ENCODE peak calls at places on chromosomes 7 and 10, in four cellular contexts. N is AG04450, M is cardiac muscle cell, K is fibroblast of pulmonary artery. G is an unnamed sample.

GRCh38 chr10:88792656-88793055 is 9.9 kb upstream of the LIPM start:
- DNase-seq in M (peak; percentile 85), N (no peak), K (peak; percentile 79), G (no peak)

GRCh38 chr7:155921804-155922506 is 109.7 kb upstream of the SHH start:
- DNase-seq in K (no peak), M (no peak), N (no peak), G (no peak)

GRCh38 chr7:116162236-116162635 is 48.1 kb upstream of the TES start:
- DNase-seq in K (no peak), N (no peak), M (no peak), G (no peak)

GRCh38 chr10:509361-510102 is 179.9 kb downstream of the DIP2C start:
- DNase-seq in K (no peak), N (no peak), M (no peak), G (no peak)

GRCh38 chr7:108372601-108373000 is 83.6 kb downstream of the NRCAM start:
- DNase-seq in N (no peak), K (peak; percentile 35), M (peak; percentile 20), G (no peak)

GRCh38 chr10:109726473-109726872 is 196.8 kb downstream of the XPNPEP1 start:
- DNase-seq in N (no peak), K (no peak), M (no peak), G (no peak)

GRCh38 chr10:43265799-43266721 is 805 bp downstream of the RASGEF1A start:
- DNase-seq in N (no peak), M (no peak), K (no peak), G (no peak)

GRCh38 chr10:100877451-100877850 is 35.3 kb upstream of the SLF2 start:
- DNase-seq in M (no peak), N (no peak), K (no peak), G (no peak)

GRCh38 chr7:27123021-27123476 is 7.5 kb downstream of the HOXA4 start:
- DNase-seq in M (no peak), N (no peak), K (no peak), G (no peak)

GRCh38 chr10:34539533-34540315 is 275.4 kb downstream of the PARD3 start:
- DNase-seq in N (no peak), M (peak; percentile 58), K (peak; percentile 46), G (no peak)

GRCh38 chr7:43648725-43649406 is 66.0 kb downstream of the STK17A start:
- DNase-seq in N (peak; percentile 69), M (peak; percentile 74), K (peak; percentile 80), G (peak; percentile 65)

GRCh38 chr7:16978358-16979244 is 96.8 kb upstream of the AGR3 start:
- DNase-seq in N (peak; percentile 61), M (peak; percentile 28), K (peak; percentile 55), G (peak; percentile 61)

GRCh38 chr7:31648288-31648687 is 38.7 kb upstream of the PPP1R17 start:
- DNase-seq in N (no peak), M (peak; percentile 25), K (peak; percentile 7), G (no peak)
- TF ChIP-seq CTCF in N (peak; percentile 13), M (peak; percentile 11), K (peak; percentile 23), G (no peak)

GRCh38 chr7:23105644-23106490 is at the start of gene KLHL7:
- DNase-seq in N (peak; percentile 59), K (peak; percentile 91), M (peak; percentile 94), G (peak; percentile 69)
- TF ChIP-seq CTCF in N (peak; percentile 30), K (peak; percentile 22), M (peak; percentile 20), G (peak; percentile 11)

GRCh38 chr10:26528715-26529393 is 90.7 kb downstream of the APBB1IP start:
- DNase-seq in K (no peak), M (no peak), N (no peak), G (no peak)

DNA sequence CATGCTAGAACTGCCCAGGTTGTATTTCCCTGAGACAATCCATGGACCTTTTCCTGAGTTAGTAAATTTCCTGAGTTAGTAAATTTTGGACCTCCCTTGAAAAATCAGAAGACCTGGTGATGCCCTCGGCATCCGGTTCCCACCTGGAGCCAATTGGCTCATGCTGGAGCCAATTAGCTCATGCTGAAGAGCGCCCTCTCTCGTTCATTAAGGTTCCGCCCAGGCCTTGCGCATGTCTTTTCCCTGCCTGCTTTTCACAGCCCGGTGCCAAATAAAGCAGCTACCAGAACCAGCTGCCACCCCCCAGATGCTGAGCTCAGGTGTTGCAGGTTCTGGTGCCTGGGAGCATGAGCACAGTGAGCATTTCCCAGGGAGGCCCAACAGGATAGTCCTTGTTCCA is 96.2 kb downstream of the APBB1IP start:
- DNase-seq in M (no peak), K (no peak), N (no peak), G (no peak)
- TF ChIP-seq CTCF in M (no peak), K (no peak), N (no peak), G (no peak)

DNA sequence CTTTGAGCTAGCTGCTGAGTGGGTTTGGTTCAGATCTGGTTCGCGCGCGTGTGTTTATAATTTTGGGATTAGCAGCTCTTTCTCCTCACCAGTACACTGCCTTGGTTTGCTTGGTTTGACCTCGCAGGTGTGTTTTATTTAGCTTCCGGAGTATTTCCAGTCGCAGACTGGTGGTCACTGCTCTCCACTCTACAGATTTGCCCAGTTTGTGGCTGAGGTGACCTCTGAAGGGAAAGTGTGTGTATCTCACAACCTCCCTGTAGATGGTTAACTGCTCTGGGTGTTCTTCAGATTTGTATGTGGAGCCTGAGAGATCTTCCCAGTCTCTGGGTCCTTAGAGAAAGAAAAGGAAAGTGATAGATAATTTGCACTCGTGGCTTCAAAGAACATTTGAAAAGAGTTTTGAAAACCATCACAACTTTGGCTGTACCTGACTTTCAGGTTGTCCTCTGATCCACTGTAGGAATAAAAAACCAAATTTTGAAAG is 654 bp downstream of the ZNF277 start:
- DNase-seq in M (no peak), N (no peak), K (no peak), G (no peak)
- TF ChIP-seq CTCF in M (no peak), N (no peak), K (no peak), G (no peak)

DNA sequence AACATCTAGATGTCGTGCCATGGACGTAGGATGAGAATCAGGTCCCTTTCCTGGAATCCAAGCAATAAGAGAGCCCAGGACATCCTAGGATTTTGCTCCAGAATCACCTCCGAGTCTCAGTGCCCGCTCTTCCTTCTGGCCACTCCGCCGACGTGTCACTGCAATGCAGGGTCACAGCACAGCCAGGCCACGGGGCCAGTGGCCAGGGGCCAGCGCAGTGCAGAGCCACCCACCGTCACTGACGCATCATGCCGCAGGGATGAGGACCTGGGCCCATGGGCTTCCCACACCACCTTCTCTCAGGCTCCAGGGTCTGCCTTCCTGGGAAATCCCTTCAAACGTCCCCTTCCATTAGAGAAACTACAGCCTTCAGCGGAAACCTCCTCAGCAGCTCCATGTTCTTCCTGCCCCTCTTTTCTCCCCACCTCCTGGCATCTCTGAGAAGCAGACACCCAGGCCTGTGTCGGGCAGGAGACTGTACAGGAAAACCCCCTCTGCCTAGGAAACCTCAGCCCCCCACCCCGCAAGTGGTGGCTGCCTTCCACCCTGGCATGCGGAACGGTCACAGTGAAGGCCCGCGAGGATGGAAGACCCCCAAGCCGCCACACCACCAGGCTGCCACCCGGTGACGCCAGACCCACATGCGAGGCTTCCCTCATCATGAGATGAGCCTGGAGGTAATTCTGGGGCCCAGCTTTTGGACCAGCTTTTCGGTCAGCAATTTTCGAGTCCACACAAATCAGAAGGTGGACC is 32.1 kb downstream of the STK32C start:
- DNase-seq in N (no peak), K (no peak), M (no peak), G (no peak)
- TF ChIP-seq CTCF in N (no peak), K (no peak), M (no peak), G (no peak)

GRCh38 chr10:7411671-7412481 is 1.0 kb upstream of the SFMBT2 start:
- DNase-seq in K (no peak), M (no peak), N (no peak), G (no peak)

GRCh38 chr10:7409732-7410168 is 1.1 kb downstream of the SFMBT2 start:
- DNase-seq in N (no peak), M (no peak), K (no peak), G (no peak)

GRCh38 chr10:7412482-7413251 is 1.8 kb upstream of the SFMBT2 start:
- DNase-seq in M (no peak), K (no peak), N (no peak), G (no peak)

GRCh38 chr10:7410306-7410799 is 481 bp downstream of the SFMBT2 start:
- DNase-seq in K (peak; percentile 17), N (no peak), M (peak; percentile 9), G (no peak)

DNA sequence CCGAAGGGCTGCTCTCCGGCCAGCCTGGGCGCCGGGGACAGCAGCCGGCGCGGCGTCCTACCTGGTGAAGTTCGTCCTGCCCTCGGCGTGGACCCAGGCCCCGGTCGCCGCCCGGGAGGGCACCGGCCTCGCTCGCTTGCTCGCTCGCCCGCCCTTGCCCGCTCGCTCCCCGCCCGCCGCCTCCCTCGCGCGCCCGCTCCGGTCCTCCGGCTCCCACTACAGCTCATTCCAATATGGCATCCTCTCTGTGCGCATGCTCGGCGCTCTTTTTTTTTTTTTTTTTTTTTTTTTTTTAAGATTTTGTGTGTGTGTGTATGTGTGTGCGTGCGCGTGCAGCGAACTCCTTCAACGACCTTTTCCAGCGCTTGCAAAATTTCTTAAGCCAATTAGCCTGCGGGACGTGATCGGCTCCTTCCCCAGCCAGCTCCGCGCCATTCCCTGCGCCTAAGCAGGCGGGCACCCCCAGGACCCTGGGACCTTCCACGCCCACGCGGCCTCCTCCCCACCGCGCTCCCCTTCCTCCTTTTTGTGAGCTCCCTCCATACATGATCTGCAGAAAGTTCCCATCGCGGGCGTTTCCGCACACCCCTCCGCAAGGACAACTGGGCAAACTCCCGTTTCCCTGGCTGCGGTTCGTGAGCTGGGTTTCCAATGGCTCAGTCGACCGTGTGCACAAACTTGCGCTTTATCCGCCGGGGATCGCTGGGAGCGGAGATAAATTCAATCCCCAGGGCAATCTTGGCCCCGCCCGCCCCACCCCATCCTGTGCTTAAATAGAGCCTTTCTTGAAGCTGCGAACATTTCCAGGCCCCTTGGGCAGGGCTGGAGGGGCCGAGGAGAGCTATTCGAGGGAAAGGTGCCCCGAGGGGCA is at the start of gene SFMBT2:
- DNase-seq in M (peak; percentile 76), K (peak; percentile 72), N (peak; percentile 10), G (no peak)
- TF ChIP-seq CTCF in M (peak; percentile 6), K (peak; percentile 4), N (peak; percentile 23), G (no peak)

GRCh38 chr10:96321822-96322221 is 17.6 kb downstream of the DNTT start:
- DNase-seq in K (no peak), M (no peak), N (no peak), G (no peak)

GRCh38 chr10:96325719-96326373 is 21.6 kb downstream of the DNTT start:
- DNase-seq in M (no peak), N (no peak), K (no peak), G (no peak)

GRCh38 chr10:96322275-96322674 is 18.0 kb downstream of the DNTT start:
- DNase-seq in M (no peak), N (no peak), K (no peak), G (no peak)

GRCh38 chr10:96327462-96327861 is 23.2 kb downstream of the DNTT start:
- DNase-seq in N (no peak), K (no peak), M (no peak), G (no peak)

DNA sequence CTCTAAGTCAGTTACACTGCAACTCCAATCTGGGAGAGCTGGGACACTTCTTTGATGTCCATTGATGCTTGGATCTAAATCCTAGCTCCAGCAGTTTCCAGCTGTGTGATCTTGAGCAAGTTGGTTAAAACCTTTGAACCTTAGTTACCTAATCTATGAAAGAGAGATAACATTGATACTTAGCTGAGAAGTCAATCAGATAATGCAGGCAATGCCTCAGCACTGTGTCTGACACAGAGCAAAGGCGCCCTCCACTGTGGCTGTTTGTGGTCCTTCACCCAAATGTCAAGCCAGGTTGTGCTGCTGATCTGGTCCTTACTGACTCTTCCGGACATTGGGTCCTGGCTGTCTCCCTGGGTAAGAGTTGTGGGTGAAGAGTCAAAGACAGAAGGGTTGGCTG is 20.2 kb downstream of the DNTT start:
- DNase-seq in M (no peak), K (no peak), N (no peak), G (no peak)
- TF ChIP-seq CTCF in M (no peak), K (no peak), N (no peak), G (no peak)